ENCODE peak calls at places on chromosomes 4 and X, in nine cellular contexts. One of them, this sample, is unnamed.

GRCh38 chr4:124070688-124071484 is 641.6 kb downstream of the ANKRD50 start:
- DNase-seq in T-helper 22 cell: no peak
- DNase-seq in left cardiac atrium: no peak
- DNase-seq in activated T-helper 1 cell treated with anti-CD3 and anti-CD28 coated beads, Interleukin-2, amount 50 U/mL, for 16 hours: no peak
- DNase-seq in GM20000: no peak
- DNase-seq in brain microvascular endothelial cell: no peak
- DNase-seq in dermis microvascular lymphatic vessel endothelial cell: no peak
- DNase-seq in iPS-NIHi11: no peak
- DNase-seq in CD4-positive, alpha-beta T cell: no peak
- DNase-seq in this sample: no peak

GRCh38 chr4:169956441-169956840 is 69.8 kb downstream of the MFAP3L start:
- DNase-seq in T-helper 22 cell: no peak
- DNase-seq in left cardiac atrium: no peak
- DNase-seq in activated T-helper 1 cell treated with anti-CD3 and anti-CD28 coated beads, Interleukin-2, amount 50 U/mL, for 16 hours: no peak
- DNase-seq in GM20000: no peak
- DNase-seq in brain microvascular endothelial cell: no peak
- DNase-seq in dermis microvascular lymphatic vessel endothelial cell: no peak
- DNase-seq in iPS-NIHi11: no peak
- DNase-seq in CD4-positive, alpha-beta T cell: no peak
- DNase-seq in this sample: no peak

GRCh38 chrX:133364201-133364600 is 51.1 kb downstream of the GPC4 start:
- DNase-seq in T-helper 22 cell: no peak
- DNase-seq in left cardiac atrium: no peak
- DNase-seq in activated T-helper 1 cell treated with anti-CD3 and anti-CD28 coated beads, Interleukin-2, amount 50 U/mL, for 16 hours: no peak
- DNase-seq in GM20000: no peak
- DNase-seq in brain microvascular endothelial cell: no peak
- DNase-seq in dermis microvascular lymphatic vessel endothelial cell: no peak
- DNase-seq in iPS-NIHi11: no peak
- DNase-seq in CD4-positive, alpha-beta T cell: no peak
- DNase-seq in this sample: no peak

GRCh38 chrX:132741706-132742105 is 216.7 kb downstream of the HS6ST2 start:
- DNase-seq in T-helper 22 cell: no peak
- DNase-seq in left cardiac atrium: no peak
- DNase-seq in activated T-helper 1 cell treated with anti-CD3 and anti-CD28 coated beads, Interleukin-2, amount 50 U/mL, for 16 hours: no peak
- DNase-seq in GM20000: no peak
- DNase-seq in brain microvascular endothelial cell: no peak
- DNase-seq in dermis microvascular lymphatic vessel endothelial cell: no peak
- DNase-seq in iPS-NIHi11: no peak
- DNase-seq in CD4-positive, alpha-beta T cell: no peak
- DNase-seq in this sample: no peak

GRCh38 chr4:2281575-2282343 is 19.9 kb upstream of the MXD4 start:
- DNase-seq in T-helper 22 cell: peak
- DNase-seq in left cardiac atrium: peak
- DNase-seq in activated T-helper 1 cell treated with anti-CD3 and anti-CD28 coated beads, Interleukin-2, amount 50 U/mL, for 16 hours: peak
- DNase-seq in GM20000: peak
- DNase-seq in brain microvascular endothelial cell: no peak
- DNase-seq in dermis microvascular lymphatic vessel endothelial cell: peak
- DNase-seq in iPS-NIHi11: no peak
- DNase-seq in CD4-positive, alpha-beta T cell: peak
- DNase-seq in this sample: no peak

GRCh38 chrX:16643160-16643559 is 6.8 kb upstream of the S100G start:
- DNase-seq in T-helper 22 cell: no peak
- DNase-seq in left cardiac atrium: no peak
- DNase-seq in activated T-helper 1 cell treated with anti-CD3 and anti-CD28 coated beads, Interleukin-2, amount 50 U/mL, for 16 hours: no peak
- DNase-seq in GM20000: no peak
- DNase-seq in brain microvascular endothelial cell: peak
- DNase-seq in dermis microvascular lymphatic vessel endothelial cell: no peak
- DNase-seq in iPS-NIHi11: no peak
- DNase-seq in CD4-positive, alpha-beta T cell: no peak
- DNase-seq in this sample: no peak

GRCh38 chr4:24750106-24750505 is 45.3 kb upstream of the SOD3 start:
- DNase-seq in T-helper 22 cell: no peak
- DNase-seq in left cardiac atrium: no peak
- DNase-seq in activated T-helper 1 cell treated with anti-CD3 and anti-CD28 coated beads, Interleukin-2, amount 50 U/mL, for 16 hours: no peak
- DNase-seq in GM20000: no peak
- DNase-seq in brain microvascular endothelial cell: no peak
- DNase-seq in dermis microvascular lymphatic vessel endothelial cell: no peak
- DNase-seq in iPS-NIHi11: no peak
- DNase-seq in CD4-positive, alpha-beta T cell: no peak
- DNase-seq in this sample: no peak

GRCh38 chrX:145825896-145826295 is 8.3 kb downstream of the SLITRK2 start:
- DNase-seq in T-helper 22 cell: no peak
- DNase-seq in left cardiac atrium: no peak
- DNase-seq in activated T-helper 1 cell treated with anti-CD3 and anti-CD28 coated beads, Interleukin-2, amount 50 U/mL, for 16 hours: no peak
- DNase-seq in GM20000: no peak
- DNase-seq in brain microvascular endothelial cell: peak
- DNase-seq in dermis microvascular lymphatic vessel endothelial cell: no peak
- DNase-seq in iPS-NIHi11: no peak
- DNase-seq in CD4-positive, alpha-beta T cell: no peak
- DNase-seq in this sample: no peak

GRCh38 chr4:145773581-145774234 is 93.8 kb downstream of the C4orf51 start:
- DNase-seq in T-helper 22 cell: no peak
- DNase-seq in left cardiac atrium: no peak
- DNase-seq in activated T-helper 1 cell treated with anti-CD3 and anti-CD28 coated beads, Interleukin-2, amount 50 U/mL, for 16 hours: no peak
- DNase-seq in GM20000: peak
- DNase-seq in brain microvascular endothelial cell: no peak
- DNase-seq in dermis microvascular lymphatic vessel endothelial cell: no peak
- DNase-seq in iPS-NIHi11: no peak
- DNase-seq in CD4-positive, alpha-beta T cell: no peak
- DNase-seq in this sample: no peak

GRCh38 chr4:79820427-79820826 is 252.6 kb downstream of the ANTXR2 start:
- DNase-seq in T-helper 22 cell: no peak
- DNase-seq in left cardiac atrium: no peak
- DNase-seq in activated T-helper 1 cell treated with anti-CD3 and anti-CD28 coated beads, Interleukin-2, amount 50 U/mL, for 16 hours: no peak
- DNase-seq in GM20000: no peak
- DNase-seq in brain microvascular endothelial cell: no peak
- DNase-seq in dermis microvascular lymphatic vessel endothelial cell: no peak
- DNase-seq in iPS-NIHi11: no peak
- DNase-seq in CD4-positive, alpha-beta T cell: no peak
- DNase-seq in this sample: no peak

GRCh38 chrX:135170877-135171519 is at the start of gene CT55:
- DNase-seq in T-helper 22 cell: no peak
- DNase-seq in left cardiac atrium: no peak
- DNase-seq in activated T-helper 1 cell treated with anti-CD3 and anti-CD28 coated beads, Interleukin-2, amount 50 U/mL, for 16 hours: no peak
- DNase-seq in GM20000: no peak
- DNase-seq in brain microvascular endothelial cell: no peak
- DNase-seq in dermis microvascular lymphatic vessel endothelial cell: no peak
- DNase-seq in iPS-NIHi11: peak
- DNase-seq in CD4-positive, alpha-beta T cell: no peak
- DNase-seq in this sample: peak

GRCh38 chrX:39047174-39047573 is 245.9 kb downstream of the MID1IP1 start:
- DNase-seq in T-helper 22 cell: no peak
- DNase-seq in left cardiac atrium: no peak
- DNase-seq in activated T-helper 1 cell treated with anti-CD3 and anti-CD28 coated beads, Interleukin-2, amount 50 U/mL, for 16 hours: no peak
- DNase-seq in GM20000: no peak
- DNase-seq in brain microvascular endothelial cell: no peak
- DNase-seq in dermis microvascular lymphatic vessel endothelial cell: no peak
- DNase-seq in iPS-NIHi11: no peak
- DNase-seq in CD4-positive, alpha-beta T cell: no peak
- DNase-seq in this sample: no peak

GRCh38 chr4:101954975-101955678 is 164.6 kb downstream of the BANK1 start:
- DNase-seq in T-helper 22 cell: no peak
- DNase-seq in left cardiac atrium: no peak
- DNase-seq in activated T-helper 1 cell treated with anti-CD3 and anti-CD28 coated beads, Interleukin-2, amount 50 U/mL, for 16 hours: no peak
- DNase-seq in GM20000: no peak
- DNase-seq in brain microvascular endothelial cell: no peak
- DNase-seq in dermis microvascular lymphatic vessel endothelial cell: no peak
- DNase-seq in iPS-NIHi11: no peak
- DNase-seq in CD4-positive, alpha-beta T cell: no peak
- DNase-seq in this sample: no peak

GRCh38 chr4:11271263-11271662 is 157.4 kb downstream of the HS3ST1 start:
- DNase-seq in T-helper 22 cell: no peak
- DNase-seq in left cardiac atrium: no peak
- DNase-seq in activated T-helper 1 cell treated with anti-CD3 and anti-CD28 coated beads, Interleukin-2, amount 50 U/mL, for 16 hours: no peak
- DNase-seq in GM20000: no peak
- DNase-seq in brain microvascular endothelial cell: no peak
- DNase-seq in dermis microvascular lymphatic vessel endothelial cell: no peak
- DNase-seq in iPS-NIHi11: no peak
- DNase-seq in CD4-positive, alpha-beta T cell: no peak
- DNase-seq in this sample: no peak

GRCh38 chrX:116306218-116306617 is 130.2 kb upstream of the SLC6A14 start:
- DNase-seq in T-helper 22 cell: no peak
- DNase-seq in left cardiac atrium: no peak
- DNase-seq in activated T-helper 1 cell treated with anti-CD3 and anti-CD28 coated beads, Interleukin-2, amount 50 U/mL, for 16 hours: no peak
- DNase-seq in GM20000: no peak
- DNase-seq in brain microvascular endothelial cell: no peak
- DNase-seq in dermis microvascular lymphatic vessel endothelial cell: no peak
- DNase-seq in iPS-NIHi11: no peak
- DNase-seq in CD4-positive, alpha-beta T cell: no peak
- DNase-seq in this sample: no peak